ENCODE peak calls at places on chromosomes 13 and 19, in four cellular contexts. One of them, this sample, is unnamed.

GRCh38 chr19:15577184-15577771 is 37.7 kb upstream of the CYP4F8 start:
- DNase-seq in tibial artery: no peak
- DNase-seq in brain microvascular endothelial cell: no peak
- DNase-seq in fibroblast of villous mesenchyme: no peak
- DNase-seq in this sample: no peak

GRCh38 chr13:66635526-66635925 is 594.6 kb downstream of the PCDH9 start:
- DNase-seq in tibial artery: no peak
- DNase-seq in brain microvascular endothelial cell: peak; percentile 54
- DNase-seq in fibroblast of villous mesenchyme: peak; percentile 26
- DNase-seq in this sample: no peak

GRCh38 chr19:37931941-37932655 is 25.1 kb downstream of the SIPA1L3 start:
- DNase-seq in tibial artery: peak; percentile 73
- DNase-seq in brain microvascular endothelial cell: peak; percentile 68
- DNase-seq in fibroblast of villous mesenchyme: peak; percentile 34
- DNase-seq in this sample: no peak

GRCh38 chr19:46503848-46504453 is 8.3 kb upstream of the PNMA8B start:
- DNase-seq in tibial artery: no peak
- DNase-seq in brain microvascular endothelial cell: no peak
- DNase-seq in fibroblast of villous mesenchyme: no peak
- DNase-seq in this sample: no peak

GRCh38 chr13:25455146-25455545 is 83.4 kb downstream of the ATP8A2 start:
- DNase-seq in tibial artery: no peak
- DNase-seq in brain microvascular endothelial cell: no peak
- DNase-seq in fibroblast of villous mesenchyme: no peak
- DNase-seq in this sample: no peak

GRCh38 chr13:32115069-32115468 is 83.5 kb downstream of the FRY start:
- DNase-seq in tibial artery: no peak
- DNase-seq in brain microvascular endothelial cell: no peak
- DNase-seq in fibroblast of villous mesenchyme: no peak
- DNase-seq in this sample: peak; percentile 21

GRCh38 chr13:100608906-100609305 is 20.3 kb upstream of the GGACT start:
- DNase-seq in tibial artery: no peak
- DNase-seq in brain microvascular endothelial cell: peak; percentile 12
- DNase-seq in fibroblast of villous mesenchyme: no peak
- DNase-seq in this sample: no peak

GRCh38 chr19:57241181-57241580 is 749 bp downstream of the ZNF805 start:
- DNase-seq in tibial artery: no peak
- DNase-seq in brain microvascular endothelial cell: peak; percentile 15
- DNase-seq in fibroblast of villous mesenchyme: peak; percentile 32
- DNase-seq in this sample: no peak

GRCh38 chr19:9406798-9407352 is 28.5 kb downstream of the ZNF266 start:
- DNase-seq in tibial artery: peak; percentile 78
- DNase-seq in brain microvascular endothelial cell: peak; percentile 91
- DNase-seq in fibroblast of villous mesenchyme: peak; percentile 88
- DNase-seq in this sample: no peak

GRCh38 chr19:45769821-45770191 is 754 bp upstream of the SIX5 start:
- DNase-seq in tibial artery: peak; percentile 83
- DNase-seq in brain microvascular endothelial cell: peak; percentile 39
- DNase-seq in fibroblast of villous mesenchyme: peak; percentile 46
- DNase-seq in this sample: peak; percentile 53

GRCh38 chr19:13995878-13996765 is 10.0 kb downstream of the RFX1 start:
- DNase-seq in tibial artery: no peak
- DNase-seq in brain microvascular endothelial cell: no peak
- DNase-seq in fibroblast of villous mesenchyme: no peak
- DNase-seq in this sample: no peak

GRCh38 chr13:95355491-95355890 is 54.2 kb upstream of the ABCC4 start:
- DNase-seq in tibial artery: no peak
- DNase-seq in brain microvascular endothelial cell: peak; percentile 67
- DNase-seq in fibroblast of villous mesenchyme: peak; percentile 29
- DNase-seq in this sample: no peak

GRCh38 chr13:87669379-87669978 is 1.7 kb upstream of the SLITRK5 start:
- DNase-seq in tibial artery: no peak
- DNase-seq in brain microvascular endothelial cell: no peak
- DNase-seq in fibroblast of villous mesenchyme: peak; percentile 8
- DNase-seq in this sample: peak; percentile 55

GRCh38 chr13:20492036-20492435 is 33.6 kb downstream of the CRYL1 start:
- DNase-seq in tibial artery: no peak
- DNase-seq in brain microvascular endothelial cell: no peak
- DNase-seq in fibroblast of villous mesenchyme: peak; percentile 59
- DNase-seq in this sample: no peak

GRCh38 chr19:35451278-35452096 is 3.4 kb downstream of the FFAR2 start:
- DNase-seq in tibial artery: no peak
- DNase-seq in brain microvascular endothelial cell: no peak
- DNase-seq in fibroblast of villous mesenchyme: no peak
- DNase-seq in this sample: peak; percentile 69

GRCh38 chr19:5200844-5201243 is 139.8 kb downstream of the PTPRS start:
- DNase-seq in tibial artery: no peak
- DNase-seq in brain microvascular endothelial cell: no peak
- DNase-seq in fibroblast of villous mesenchyme: no peak
- DNase-seq in this sample: no peak

GRCh38 chr19:48806818-48807589 is 3.8 kb downstream of the BCAT2 start:
- DNase-seq in tibial artery: no peak
- DNase-seq in brain microvascular endothelial cell: no peak
- DNase-seq in fibroblast of villous mesenchyme: peak; percentile 41
- DNase-seq in this sample: no peak

GRCh38 chr19:55118401-55118991 is 1.1 kb upstream of the PPP1R12C start:
- DNase-seq in tibial artery: no peak
- DNase-seq in brain microvascular endothelial cell: no peak
- DNase-seq in fibroblast of villous mesenchyme: no peak
- DNase-seq in this sample: no peak

GRCh38 chr19:55633866-55634265 is 6.9 kb upstream of the ZNF580 start:
- DNase-seq in tibial artery: no peak
- DNase-seq in brain microvascular endothelial cell: no peak
- DNase-seq in fibroblast of villous mesenchyme: peak; percentile 74
- DNase-seq in this sample: no peak

GRCh38 chr13:98739023-98739422 is 13.4 kb downstream of the SLC15A1 start:
- DNase-seq in tibial artery: no peak
- DNase-seq in brain microvascular endothelial cell: no peak
- DNase-seq in fibroblast of villous mesenchyme: no peak
- DNase-seq in this sample: no peak

GRCh38 chr19:57053401-57053800 is 66.4 kb upstream of the USP29 start:
- DNase-seq in tibial artery: no peak
- DNase-seq in brain microvascular endothelial cell: no peak
- DNase-seq in fibroblast of villous mesenchyme: no peak
- DNase-seq in this sample: no peak

GRCh38 chr13:95728957-95729356 is 52.0 kb downstream of the DNAJC3 start:
- DNase-seq in tibial artery: no peak
- DNase-seq in brain microvascular endothelial cell: no peak
- DNase-seq in fibroblast of villous mesenchyme: no peak
- DNase-seq in this sample: no peak

GRCh38 chr19:44657211-44657921 is 13.7 kb downstream of the PVR start:
- DNase-seq in tibial artery: peak; percentile 70
- DNase-seq in brain microvascular endothelial cell: peak; percentile 58
- DNase-seq in fibroblast of villous mesenchyme: peak; percentile 67
- DNase-seq in this sample: peak; percentile 61

GRCh38 chr13:66967825-66968597 is 262.1 kb downstream of the PCDH9 start:
- DNase-seq in tibial artery: no peak
- DNase-seq in brain microvascular endothelial cell: no peak
- DNase-seq in fibroblast of villous mesenchyme: no peak
- DNase-seq in this sample: no peak

GRCh38 chr13:41463823-41464602 is 6.7 kb downstream of the RGCC start:
- DNase-seq in tibial artery: no peak
- DNase-seq in brain microvascular endothelial cell: no peak
- DNase-seq in fibroblast of villous mesenchyme: no peak
- DNase-seq in this sample: no peak

GRCh38 chr19:38443458-38444001 is 10.0 kb downstream of the RYR1 start:
- DNase-seq in tibial artery: no peak
- DNase-seq in brain microvascular endothelial cell: no peak
- DNase-seq in fibroblast of villous mesenchyme: no peak
- DNase-seq in this sample: no peak

GRCh38 chr13:114115796-114116195 is 16.6 kb downstream of the RASA3 start:
- DNase-seq in tibial artery: peak; percentile 48
- DNase-seq in brain microvascular endothelial cell: no peak
- DNase-seq in fibroblast of villous mesenchyme: no peak
- DNase-seq in this sample: no peak
- H3K4me3 ChIP-seq in tibial artery: no peak overlapping the region
- H3K4me3 ChIP-seq in brain microvascular endothelial cell: no peak overlapping the region
- H3K4me3 ChIP-seq in fibroblast of villous mesenchyme: no peak overlapping the region
- H3K4me3 ChIP-seq in this sample: no peak overlapping the region

DNA sequence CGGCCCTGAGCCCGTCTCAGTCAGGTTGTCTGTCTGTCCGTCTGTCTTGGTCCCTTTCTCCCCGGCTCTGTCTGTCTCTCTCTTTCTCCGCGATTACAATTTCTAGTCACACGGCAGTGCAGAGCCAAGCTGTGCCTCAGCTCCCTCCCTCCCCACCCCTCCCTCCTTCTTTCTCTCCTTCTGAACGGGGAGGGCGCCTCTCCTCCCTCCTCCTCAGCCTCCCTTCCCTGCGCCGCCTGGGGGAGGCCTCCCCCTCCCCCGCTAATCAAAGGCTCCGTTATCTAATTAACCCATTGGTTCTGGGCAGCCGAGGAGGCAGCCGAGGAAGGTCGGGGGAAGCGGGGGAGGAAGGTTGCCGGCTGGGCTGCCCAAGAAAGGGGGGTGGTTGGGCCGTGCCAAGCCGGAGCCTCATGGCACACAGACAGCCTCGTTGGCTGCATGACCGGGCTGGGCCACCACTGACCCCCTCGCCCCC is 16.5 kb downstream of the LRRC4B start:
- DNase-seq in tibial artery: no peak
- DNase-seq in brain microvascular endothelial cell: no peak
- DNase-seq in fibroblast of villous mesenchyme: no peak
- DNase-seq in this sample: no peak
- H3K4me3 ChIP-seq in tibial artery: peak overlapping the region; percentile 58
- H3K4me3 ChIP-seq in brain microvascular endothelial cell: no peak overlapping the region
- H3K4me3 ChIP-seq in fibroblast of villous mesenchyme: no peak overlapping the region
- H3K4me3 ChIP-seq in this sample: no peak overlapping the region

GRCh38 chr19:1508507-1508856 is 4.3 kb downstream of the ADAMTSL5 start:
- DNase-seq in tibial artery: no peak
- DNase-seq in brain microvascular endothelial cell: no peak
- DNase-seq in fibroblast of villous mesenchyme: no peak
- DNase-seq in this sample: no peak
- H3K4me3 ChIP-seq in tibial artery: peak overlapping the region; percentile 44
- H3K4me3 ChIP-seq in brain microvascular endothelial cell: peak overlapping the region; percentile 20
- H3K4me3 ChIP-seq in fibroblast of villous mesenchyme: no peak overlapping the region
- H3K4me3 ChIP-seq in this sample: peak overlapping the region; percentile 46

GRCh38 chr13:93066187-93066586 is 160.4 kb upstream of the GPC6 start:
- DNase-seq in tibial artery: no peak
- DNase-seq in brain microvascular endothelial cell: peak; percentile 89
- DNase-seq in fibroblast of villous mesenchyme: peak; percentile 71
- DNase-seq in this sample: no peak
- H3K4me3 ChIP-seq in tibial artery: no peak overlapping the region
- H3K4me3 ChIP-seq in brain microvascular endothelial cell: no peak overlapping the region
- H3K4me3 ChIP-seq in fibroblast of villous mesenchyme: no peak overlapping the region
- H3K4me3 ChIP-seq in this sample: no peak overlapping the region

GRCh38 chr19:3034194-3034844 is 5.2 kb upstream of the TLE2 start:
- DNase-seq in tibial artery: no peak
- DNase-seq in brain microvascular endothelial cell: no peak
- DNase-seq in fibroblast of villous mesenchyme: peak; percentile 72
- DNase-seq in this sample: no peak
- H3K4me3 ChIP-seq in tibial artery: no peak overlapping the region
- H3K4me3 ChIP-seq in brain microvascular endothelial cell: peak overlapping the region; percentile 60
- H3K4me3 ChIP-seq in fibroblast of villous mesenchyme: peak overlapping the region; percentile 64
- H3K4me3 ChIP-seq in this sample: peak overlapping the region; percentile 82

DNA sequence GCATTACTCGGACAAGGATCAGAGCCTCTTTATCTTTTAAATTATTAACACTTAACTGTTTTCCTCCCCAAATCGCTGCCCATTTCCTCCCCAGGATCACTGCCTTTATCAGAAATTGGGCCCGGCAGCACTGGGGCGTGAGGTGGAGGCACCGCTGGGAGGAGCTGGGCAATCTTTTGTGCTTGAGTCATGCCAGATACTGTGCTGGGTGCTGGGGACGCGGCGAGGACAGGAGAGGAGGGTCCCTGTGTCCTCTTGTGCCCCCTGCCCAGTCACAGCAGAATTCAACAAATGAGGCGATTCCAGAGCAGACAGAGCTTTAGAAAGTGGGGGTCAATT is 347.8 kb downstream of the ZNF536 start:
- DNase-seq in tibial artery: no peak
- DNase-seq in brain microvascular endothelial cell: no peak
- DNase-seq in fibroblast of villous mesenchyme: no peak
- DNase-seq in this sample: no peak
- H3K4me3 ChIP-seq in tibial artery: peak overlapping the region; percentile 48
- H3K4me3 ChIP-seq in brain microvascular endothelial cell: peak overlapping the region; percentile 48
- H3K4me3 ChIP-seq in fibroblast of villous mesenchyme: peak overlapping the region; percentile 60
- H3K4me3 ChIP-seq in this sample: no peak overlapping the region

DNA sequence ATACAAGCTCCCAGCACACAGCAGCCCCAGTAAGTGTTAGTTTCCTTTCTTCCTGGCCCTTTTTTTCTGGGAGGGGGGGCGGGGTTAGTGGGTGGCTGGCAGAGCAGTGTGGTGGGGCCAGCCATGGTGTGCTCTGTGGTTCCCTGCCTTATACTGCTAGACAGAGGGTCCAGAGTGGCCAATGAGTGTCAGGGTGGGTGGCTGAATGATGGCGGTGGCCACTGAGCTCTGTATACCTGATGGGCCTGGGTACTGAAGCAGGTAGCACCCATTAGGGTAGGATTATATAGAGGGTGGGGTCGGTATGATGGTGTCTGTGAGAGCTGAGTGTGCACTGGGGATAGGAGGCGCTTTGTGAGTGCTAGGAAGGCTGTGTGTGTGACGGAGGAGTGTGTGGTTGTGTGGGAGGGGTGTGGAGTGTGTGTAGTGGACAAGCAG is 13.8 kb downstream of the CIC start:
- DNase-seq in tibial artery: no peak
- DNase-seq in brain microvascular endothelial cell: no peak
- DNase-seq in fibroblast of villous mesenchyme: no peak
- DNase-seq in this sample: no peak
- H3K4me3 ChIP-seq in tibial artery: peak overlapping the region; percentile 70
- H3K4me3 ChIP-seq in brain microvascular endothelial cell: no peak overlapping the region
- H3K4me3 ChIP-seq in fibroblast of villous mesenchyme: peak overlapping the region; percentile 57
- H3K4me3 ChIP-seq in this sample: peak overlapping the region; percentile 64

DNA sequence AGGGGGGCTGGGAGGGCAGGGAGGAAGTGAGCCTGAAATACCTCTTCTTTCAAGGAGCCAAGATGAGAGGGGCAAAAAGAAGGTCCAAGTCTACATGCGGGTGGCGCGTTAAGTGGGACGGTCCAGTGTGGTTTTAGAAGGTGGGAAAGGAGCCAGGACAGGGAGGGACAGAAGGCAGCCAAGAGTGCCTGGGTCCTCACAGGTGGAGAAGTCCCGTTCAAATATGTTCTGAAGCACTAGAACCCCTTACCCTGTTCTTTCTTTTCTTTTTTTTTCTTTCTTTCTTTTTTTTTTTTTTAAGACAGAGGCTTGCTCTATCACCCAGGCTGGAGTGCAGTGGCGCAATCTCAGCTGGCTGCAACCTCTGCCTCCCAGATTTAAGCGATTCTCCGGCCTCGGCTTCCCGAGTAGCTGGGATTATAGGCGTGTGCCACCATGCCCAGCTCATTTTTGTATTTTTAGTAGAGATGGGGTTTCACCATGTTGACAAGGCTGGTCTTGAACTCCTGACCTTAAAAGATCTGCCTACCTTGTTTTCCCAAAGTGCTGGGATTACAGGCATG is 7.4 kb downstream of the CAMSAP3 start:
- DNase-seq in tibial artery: no peak
- DNase-seq in brain microvascular endothelial cell: no peak
- DNase-seq in fibroblast of villous mesenchyme: peak; percentile 15
- DNase-seq in this sample: no peak
- H3K4me3 ChIP-seq in tibial artery: no peak overlapping the region
- H3K4me3 ChIP-seq in brain microvascular endothelial cell: no peak overlapping the region
- H3K4me3 ChIP-seq in fibroblast of villous mesenchyme: no peak overlapping the region
- H3K4me3 ChIP-seq in this sample: no peak overlapping the region

GRCh38 chr13:72983085-72983768 is 75.6 kb upstream of the KLF5 start:
- DNase-seq in tibial artery: no peak
- DNase-seq in brain microvascular endothelial cell: peak; percentile 25
- DNase-seq in fibroblast of villous mesenchyme: peak; percentile 89
- DNase-seq in this sample: no peak

GRCh38 chr13:72986197-72986596 is 72.6 kb upstream of the KLF5 start:
- DNase-seq in tibial artery: no peak
- DNase-seq in brain microvascular endothelial cell: no peak
- DNase-seq in fibroblast of villous mesenchyme: no peak
- DNase-seq in this sample: no peak

GRCh38 chr13:72990883-72991282 is 67.9 kb upstream of the KLF5 start:
- DNase-seq in tibial artery: no peak
- DNase-seq in brain microvascular endothelial cell: no peak
- DNase-seq in fibroblast of villous mesenchyme: peak; percentile 28
- DNase-seq in this sample: no peak

GRCh38 chr13:72985610-72986009 is 73.2 kb upstream of the KLF5 start:
- DNase-seq in tibial artery: no peak
- DNase-seq in brain microvascular endothelial cell: no peak
- DNase-seq in fibroblast of villous mesenchyme: no peak
- DNase-seq in this sample: no peak
- H3K4me3 ChIP-seq in tibial artery: no peak overlapping the region
- H3K4me3 ChIP-seq in brain microvascular endothelial cell: no peak overlapping the region
- H3K4me3 ChIP-seq in fibroblast of villous mesenchyme: no peak overlapping the region
- H3K4me3 ChIP-seq in this sample: no peak overlapping the region